ENCODE peak calls at places on chromosomes 6 and 20, in six cellular contexts. R is AG09319; L is glutamatergic neuron; U is NCI-H748 treated with DMSO at 0.1 percent for 48 hours; J is stimulated activated CD4-positive, alpha-beta T cell treated with anti-CD3 and anti-CD28 coated beads, Interleukin-4, amount 100 ng/mL, for 1 hour; Z is B cell. M is an unnamed sample.

GRCh38 chr20:56656632-56657031 is 27.5 kb downstream of the TFAP2C start:
- DNase-seq in Z (no peak), J (no peak), L (no peak), U (no peak), R (no peak), M (no peak)

GRCh38 chr6:149025061-149025460 is 278.2 kb downstream of the UST start:
- DNase-seq in U (no peak), J (no peak), R (no peak), Z (no peak), L (no peak), M (no peak)

GRCh38 chr6:109458774-109459531 is 3.4 kb upstream of the MICAL1 start:
- DNase-seq in R (no peak), Z (peak), J (no peak), U (no peak), L (no peak), M (no peak)

GRCh38 chr6:135833806-135834205 is 17.7 kb upstream of the PDE7B start:
- DNase-seq in R (no peak), L (no peak), U (peak), Z (no peak), J (no peak), M (no peak)

GRCh38 chr6:92906385-92906784 is 513.0 kb downstream of the EPHA7 start:
- DNase-seq in U (no peak), J (no peak), Z (no peak), L (no peak), R (no peak), M (no peak)

GRCh38 chr20:38673731-38674177 is 50.5 kb upstream of the SLC32A1 start:
- DNase-seq in U (no peak), Z (peak), L (peak), J (no peak), R (no peak), M (no peak)

GRCh38 chr6:128696651-128697391 is 176.4 kb upstream of the PTPRK start:
- DNase-seq in U (no peak), R (no peak), L (no peak), Z (no peak), J (no peak), M (peak)

GRCh38 chr6:5732496-5732895 is 274.2 kb downstream of the NRN1 start:
- DNase-seq in L (no peak), Z (no peak), U (no peak), J (no peak), R (no peak), M (no peak)

GRCh38 chr20:41717464-41717863 is 99.3 kb upstream of the CHD6 start:
- DNase-seq in J (no peak), R (no peak), L (no peak), Z (no peak), U (peak), M (peak)

GRCh38 chr20:12053348-12053747 is 135.7 kb downstream of the BTBD3 start:
- DNase-seq in J (no peak), L (no peak), U (no peak), R (no peak), Z (peak), M (no peak)